ENCODE peak calls at places on chromosomes 6 and 20, in eight cellular contexts. Y is NCI-H2029 treated with DMSO at 0.1 percent for 48 hours; Z is fibroblast of lung; C is astrocyte of the spinal cord; L is activated T-helper 1 cell treated with anti-CD3 and anti-CD28 coated beads, Interleukin-2, amount 50 U/mL, for 16 hours; A is CD8-positive, alpha-beta T cell; N is T-helper 2 cell; I is omental fat pad. T is an unnamed sample.
A peak's percentile ranks its signal among the peaks of the same experiment; 100 is the strongest.

GRCh38 chr6:125296461-125296860 is 5.3 kb downstream of the HDDC2 start:
- DNase-seq in Y (no peak), Z (no peak), C (peak; percentile 16), L (no peak), A (no peak), N (no peak), I (no peak), T (peak; percentile 26)

GRCh38 chr20:37538003-37538402 is 10.3 kb upstream of the BLCAP start:
- DNase-seq in Y (no peak), Z (peak; percentile 49), C (peak; percentile 45), L (no peak), A (no peak), N (no peak), I (no peak), T (peak; percentile 64)

GRCh38 chr6:9699890-9700289 is 715.0 kb downstream of the TFAP2A start:
- DNase-seq in Y (peak; percentile 28), Z (no peak), C (no peak), L (no peak), A (no peak), N (no peak), I (no peak), T (peak; percentile 67)

GRCh38 chr6:129843573-129843972 is 17.5 kb downstream of the TMEM244 start:
- DNase-seq in Y (no peak), Z (no peak), C (no peak), L (no peak), A (no peak), N (no peak), I (no peak), T (peak; percentile 56)

GRCh38 chr6:3771407-3772011 is 20.0 kb upstream of the PXDC1 start:
- DNase-seq in Y (no peak), Z (no peak), C (no peak), L (no peak), A (no peak), N (no peak), I (no peak), T (no peak)

GRCh38 chr20:10672579-10673127 is 1.1 kb downstream of the JAG1 start:
- DNase-seq in Y (peak; percentile 5), Z (peak; percentile 65), C (peak; percentile 69), L (no peak), A (no peak), N (no peak), I (no peak), T (peak; percentile 49)

GRCh38 chr6:170265655-170266054 is 25.2 kb downstream of the DLL1 start:
- DNase-seq in Y (peak; percentile 61), Z (peak; percentile 42), C (no peak), L (no peak), A (no peak), N (no peak), I (no peak), T (no peak)

GRCh38 chr6:117531346-117531745 is 48.9 kb downstream of the DCBLD1 start:
- DNase-seq in Y (no peak), Z (no peak), C (peak; percentile 56), L (no peak), A (no peak), N (no peak), I (no peak), T (peak; percentile 35)

GRCh38 chr6:842141-842540 is 149.2 kb upstream of the EXOC2 start:
- DNase-seq in Y (no peak), Z (peak; percentile 19), C (peak; percentile 54), L (no peak), A (no peak), N (no peak), I (no peak), T (no peak)

GRCh38 chr6:108288742-108289141 is 6.1 kb upstream of the AFG1L start:
- DNase-seq in Y (no peak), Z (no peak), C (no peak), L (no peak), A (no peak), N (no peak), I (no peak), T (no peak)

GRCh38 chr6:152980656-152981055 is 2.2 kb downstream of the FBXO5 start:
- DNase-seq in Y (no peak), Z (no peak), C (no peak), L (no peak), A (no peak), N (no peak), I (no peak), T (no peak)

GRCh38 chr20:33838035-33838864 is 27.1 kb downstream of the CHMP4B start:
- DNase-seq in Y (no peak), Z (no peak), C (no peak), L (no peak), A (no peak), N (no peak), I (no peak), T (no peak)

GRCh38 chr20:17589161-17589834 is 19.4 kb downstream of the DSTN start:
- DNase-seq in Y (no peak), Z (no peak), C (no peak), L (no peak), A (no peak), N (no peak), I (no peak), T (peak; percentile 62)

GRCh38 chr20:35583636-35584560 is 31.7 kb upstream of the SPAG4 start:
- DNase-seq in Y (no peak), Z (no peak), C (no peak), L (no peak), A (no peak), N (no peak), I (no peak), T (no peak)

GRCh38 chr6:2503816-2504494 is 246.8 kb downstream of the MYLK4 start:
- DNase-seq in Y (no peak), Z (peak; percentile 51), C (peak; percentile 62), L (no peak), A (no peak), N (no peak), I (no peak), T (peak; percentile 33)

GRCh38 chr20:41786158-41786557 is 168.0 kb upstream of the CHD6 start:
- DNase-seq in Y (no peak), Z (peak; percentile 7), C (peak; percentile 14), L (no peak), A (no peak), N (no peak), I (no peak), T (peak; percentile 21)

GRCh38 chr20:36149469-36149868 is 5.1 kb upstream of the EPB41L1 start:
- DNase-seq in Y (no peak), Z (no peak), C (no peak), L (no peak), A (no peak), N (no peak), I (no peak), T (no peak)

GRCh38 chr6:31092769-31093505 is 19.4 kb downstream of the C6orf15 start:
- DNase-seq in Y (no peak), Z (no peak), C (no peak), L (no peak), A (no peak), N (no peak), I (no peak), T (no peak)

GRCh38 chr6:9825526-9825925 is 589.3 kb downstream of the TFAP2A start:
- DNase-seq in Y (no peak), Z (no peak), C (no peak), L (no peak), A (no peak), N (no peak), I (no peak), T (no peak)

GRCh38 chr20:64069614-64070243 is 6.7 kb downstream of the TCEA2 start:
- DNase-seq in Y (no peak), Z (no peak), C (no peak), L (no peak), A (no peak), N (no peak), I (no peak), T (peak; percentile 32)

GRCh38 chr20:58618694-58619540 is 32.2 kb upstream of the STX16 start:
- DNase-seq in Y (no peak), Z (peak; percentile 85), C (peak; percentile 94), L (no peak), A (no peak), N (no peak), I (no peak), T (peak; percentile 17)

GRCh38 chr6:111148110-111148509 is 60.8 kb downstream of the SLC16A10 start:
- DNase-seq in Y (no peak), Z (no peak), C (no peak), L (no peak), A (no peak), N (no peak), I (no peak), T (no peak)

GRCh38 chr6:50714487-50715379 is 1.4 kb downstream of the TFAP2D start:
- DNase-seq in Y (no peak), Z (no peak), C (no peak), L (no peak), A (no peak), N (no peak), I (no peak), T (no peak)

GRCh38 chr20:39602649-39603048 is 640.5 kb downstream of the DHX35 start:
- DNase-seq in Y (no peak), Z (no peak), C (no peak), L (no peak), A (no peak), N (no peak), I (no peak), T (no peak)

GRCh38 chr6:108897371-108897770 is 49.1 kb downstream of the ARMC2 start:
- DNase-seq in Y (no peak), Z (peak; percentile 37), C (peak; percentile 52), L (no peak), A (no peak), N (no peak), I (no peak), T (no peak)

GRCh38 chr20:14688045-14688444 is 350.6 kb upstream of the FLRT3 start:
- DNase-seq in Y (no peak), Z (no peak), C (no peak), L (no peak), A (no peak), N (no peak), I (no peak), T (no peak)

GRCh38 chr6:52815167-52816092 is 11.8 kb upstream of the GSTA1 start:
- DNase-seq in Y (peak; percentile 27), Z (peak; percentile 61), C (peak; percentile 42), L (no peak), A (peak; percentile 55), N (no peak), I (no peak), T (peak; percentile 72)

GRCh38 chr20:35104685-35105295 is 12.2 kb upstream of the TRPC4AP start:
- DNase-seq in Y (no peak), Z (no peak), C (no peak), L (no peak), A (no peak), N (no peak), I (no peak), T (no peak)

GRCh38 chr6:109872549-109872948 is 105.6 kb upstream of the GPR6 start:
- DNase-seq in Y (no peak), Z (no peak), C (no peak), L (no peak), A (no peak), N (no peak), I (no peak), T (no peak)

GRCh38 chr20:38152175-38153010 is 12.7 kb downstream of the TGM2 start:
- DNase-seq in Y (no peak), Z (peak; percentile 80), C (peak; percentile 78), L (no peak), A (no peak), N (no peak), I (peak; percentile 55), T (peak; percentile 88)

GRCh38 chr20:426564-426963 is 18.5 kb downstream of the RBCK1 start:
- DNase-seq in Y (no peak), Z (no peak), C (no peak), L (no peak), A (no peak), N (no peak), I (no peak), T (no peak)

GRCh38 chr6:161409353-161409752 is 135.5 kb upstream of the AGPAT4 start:
- DNase-seq in Y (no peak), Z (no peak), C (no peak), L (no peak), A (no peak), N (no peak), I (no peak), T (no peak)

GRCh38 chr6:38065734-38066133 is 246.2 kb downstream of the ZFAND3 start:
- DNase-seq in Y (no peak), Z (no peak), C (no peak), L (no peak), A (no peak), N (no peak), I (no peak), T (no peak)

T was measured in EH.